ENCODE peak calls at places on chromosomes 12 and 14, in ten cellular contexts. X, Q, P, S, E, F, J, U, O and B are unnamed samples.

GRCh38 chr12:2256453-2256852 is 203.7 kb downstream of the CACNA1C start:
- DNase-seq in U (no peak), S (no peak), O (no peak), Q (peak), E (no peak), J (no peak), P (no peak), F (no peak), X (no peak), B (no peak)

GRCh38 chr14:26597136-26598080 is at the start of gene NOVA1:
- DNase-seq in S (peak), U (peak), F (no peak), J (peak), Q (no peak), P (peak), O (peak), X (peak), E (peak), B (peak)

GRCh38 chr14:89701079-89702043 is 253.2 kb downstream of the EFCAB11 start:
- DNase-seq in F (peak), X (peak), S (peak), Q (peak), E (peak), P (peak), J (peak), O (peak), U (peak), B (peak)

GRCh38 chr12:105142259-105142658 is 34.7 kb downstream of the WASHC4 start:
- DNase-seq in O (no peak), X (no peak), J (no peak), P (no peak), S (no peak), F (no peak), Q (no peak), U (no peak), E (no peak), B (no peak)

GRCh38 chr12:57803317-57803893 is 15.1 kb downstream of the AVIL start:
- DNase-seq in F (no peak), S (no peak), Q (peak), J (no peak), U (no peak), X (peak), O (peak), E (peak), P (no peak), B (peak)

GRCh38 chr12:108850854-108851573 is 6.4 kb downstream of the SSH1 start:
- DNase-seq in U (no peak), X (no peak), P (peak), S (peak), E (no peak), F (no peak), J (no peak), O (peak), Q (peak), B (peak)

GRCh38 chr14:53491256-53491905 is 338.3 kb upstream of the DDHD1 start:
- DNase-seq in U (no peak), J (no peak), P (no peak), F (no peak), E (no peak), O (no peak), Q (peak), X (no peak), S (no peak), B (no peak)

GRCh38 chr12:102513739-102514138 is 33.4 kb upstream of the IGF1 start:
- DNase-seq in P (no peak), X (no peak), F (no peak), O (no peak), J (no peak), E (no peak), U (no peak), Q (peak), S (no peak), B (no peak)

GRCh38 chr12:14723763-14724162 is 27.4 kb upstream of the GUCY2C start:
- DNase-seq in J (no peak), X (peak), F (no peak), O (peak), Q (peak), P (no peak), S (peak), U (peak), E (peak), B (peak)

GRCh38 chr12:62730649-62731377 is 204.1 kb downstream of the PPM1H start:
- DNase-seq in E (no peak), U (no peak), X (no peak), O (no peak), Q (peak), F (no peak), P (no peak), S (no peak), J (no peak), B (no peak)

GRCh38 chr14:81402123-81402495 is 2.0 kb upstream of the STON2 start:
- DNase-seq in P (no peak), F (no peak), J (no peak), U (no peak), O (no peak), Q (no peak), S (no peak), E (no peak), X (no peak), B (no peak)

GRCh38 chr12:116735951-116736599 is 1.8 kb downstream of the SPRING1 start:
- DNase-seq in U (no peak), Q (no peak), X (peak), S (no peak), P (no peak), F (no peak), E (no peak), O (peak), J (no peak), B (peak)
- TF ChIP-seq POLR2A in U (no peak), Q (no peak), X (no peak), S (no peak), P (no peak), F (no peak), E (no peak), O (no peak), J (no peak), B (no peak)

DNA sequence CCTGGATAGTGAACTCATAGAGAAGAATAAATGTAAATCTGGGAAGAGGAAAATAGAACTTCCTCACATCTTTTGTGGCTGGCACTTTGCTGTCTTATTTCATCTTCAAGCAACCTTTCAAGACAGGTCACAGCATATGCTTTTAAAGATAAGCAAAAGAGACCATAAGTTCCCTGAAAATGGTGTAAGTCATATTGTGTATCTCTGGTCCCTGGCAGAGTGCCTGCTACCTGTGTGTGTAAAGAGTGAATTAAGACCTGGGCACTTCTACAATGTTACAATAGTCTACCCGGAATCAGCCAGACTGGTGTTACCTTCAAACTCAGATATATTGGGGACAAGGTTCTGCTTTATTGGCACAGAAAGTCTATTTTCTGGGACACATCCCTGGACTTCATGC is 168.8 kb downstream of the SLC2A13 start:
- DNase-seq in Q (no peak), E (no peak), O (peak), P (no peak), J (no peak), X (no peak), F (no peak), U (no peak), S (no peak), B (no peak)
- TF ChIP-seq POLR2A in Q (no peak), E (no peak), O (no peak), P (no peak), J (no peak), X (no peak), F (no peak), U (no peak), S (no peak), B (no peak)

GRCh38 chr12:6340745-6341438 is 984 bp downstream of the TNFRSF1A start:
- DNase-seq in U (no peak), P (peak), E (no peak), X (no peak), O (no peak), S (no peak), J (no peak), F (no peak), Q (no peak), B (peak)
- TF ChIP-seq POLR2A in U (no peak), P (no peak), E (no peak), X (peak), O (peak), S (no peak), J (no peak), F (no peak), Q (peak), B (no peak)

GRCh38 chr12:52025301-52026172 is 18.8 kb downstream of the TAMALIN start:
- DNase-seq in P (peak), Q (peak), S (peak), U (peak), F (no peak), X (peak), J (peak), O (peak), E (peak), B (peak)
- TF ChIP-seq POLR2A in P (no peak), Q (peak), S (no peak), U (no peak), F (no peak), X (peak), J (peak), O (no peak), E (peak), B (peak)

GRCh38 chr14:103551338-103551762 is 11.1 kb downstream of the BAG5 start:
- DNase-seq in S (peak), E (peak), X (no peak), F (no peak), U (peak), Q (no peak), P (peak), O (peak), J (peak), B (peak)
- TF ChIP-seq POLR2A in S (no peak), E (no peak), X (no peak), F (no peak), U (no peak), Q (no peak), P (no peak), O (no peak), J (peak), B (no peak)